ENCODE peak calls at places on chromosomes 16 and 17, in six cellular contexts. P is kidney, F is Caco-2, R is fibroblast of the aortic adventitia, Q is transverse colon, V is thoracic aorta. O is an unnamed sample.

GRCh38 chr17:32746698-32747097 is 130.2 kb downstream of the MYO1D start:
- DNase-seq in P (no peak), F (no peak), R (peak), Q (no peak), V (no peak), O (peak)

GRCh38 chr16:49745434-49745833 is 110.5 kb downstream of the ZNF423 start:
- DNase-seq in P (no peak), F (no peak), R (no peak), Q (no peak), V (no peak), O (no peak)

GRCh38 chr17:27760069-27760885 is 40.1 kb downstream of the NOS2 start:
- DNase-seq in P (peak), F (peak), R (peak), Q (peak), V (peak), O (peak)

GRCh38 chr16:35431829-35432663 is 1972.6 kb downstream of the TP53TG3F start:
- DNase-seq in P (no peak), F (peak), R (no peak), Q (no peak), V (no peak), O (no peak)

GRCh38 chr16:68732741-68733399 is 4.2 kb upstream of the CDH1 start:
- DNase-seq in P (no peak), F (no peak), R (no peak), Q (no peak), V (no peak), O (no peak)

GRCh38 chr17:82333279-82334171 is at the start of gene SECTM1:
- DNase-seq in P (peak), F (no peak), R (peak), Q (peak), V (no peak), O (peak)

GRCh38 chr17:15154618-15155017 is 110.5 kb downstream of the PMP22 start:
- DNase-seq in P (no peak), F (no peak), R (peak), Q (no peak), V (no peak), O (peak)

GRCh38 chr16:66928702-66929388 is 3.5 kb upstream of the RRAD start:
- DNase-seq in P (peak), F (peak), R (peak), Q (peak), V (no peak), O (peak)

GRCh38 chr17:49104511-49105074 is 28.0 kb upstream of the B4GALNT2 start:
- DNase-seq in P (no peak), F (no peak), R (no peak), Q (no peak), V (no peak), O (no peak)

GRCh38 chr16:62035115-62036092 is 834 bp downstream of the CDH8 start:
- DNase-seq in P (no peak), F (no peak), R (no peak), Q (no peak), V (no peak), O (no peak)

GRCh38 chr17:614637-615546 is 99.7 kb downstream of the VPS53 start:
- DNase-seq in P (no peak), F (no peak), R (no peak), Q (no peak), V (no peak), O (no peak)

GRCh38 chr16:67277294-67277998 is 1.9 kb upstream of the PLEKHG4 start:
- DNase-seq in P (peak), F (no peak), R (peak), Q (peak), V (peak), O (peak)

GRCh38 chr17:53626286-53626685 is 196.4 kb upstream of the KIF2B start:
- DNase-seq in P (no peak), F (no peak), R (peak), Q (no peak), V (no peak), O (peak)

GRCh38 chr16:53740476-53740875 is 36.5 kb downstream of the FTO start:
- DNase-seq in P (no peak), F (no peak), R (no peak), Q (no peak), V (no peak), O (no peak)

GRCh38 chr17:48238933-48239602 is 131.5 kb downstream of the SNX11 start:
- DNase-seq in P (no peak), F (no peak), R (no peak), Q (no peak), V (no peak), O (no peak)

GRCh38 chr16:30369091-30369937 is 980 bp downstream of the TBC1D10B start:
- DNase-seq in P (peak), F (no peak), R (no peak), Q (no peak), V (no peak), O (no peak)

GRCh38 chr17:1227917-1228751 is 42.1 kb upstream of the BHLHA9 start:
- DNase-seq in P (peak), F (no peak), R (no peak), Q (peak), V (no peak), O (no peak)

GRCh38 chr17:31877341-31877740 is 18.3 kb upstream of the COPRS start:
- DNase-seq in P (no peak), F (no peak), R (no peak), Q (no peak), V (no peak), O (no peak)

GRCh38 chr16:85052536-85052935 is 24.9 kb downstream of the KIAA0513 start:
- DNase-seq in P (no peak), F (no peak), R (no peak), Q (no peak), V (no peak), O (no peak)

GRCh38 chr17:50689251-50689650 is 18.5 kb downstream of the ANKRD40 start:
- DNase-seq in P (peak), F (peak), R (peak), Q (no peak), V (no peak), O (peak)

GRCh38 chr17:72511874-72512273 is 391.1 kb downstream of the SOX9 start:
- DNase-seq in P (no peak), F (no peak), R (no peak), Q (peak), V (no peak), O (no peak)

GRCh38 chr17:38877130-38877851 is 7.4 kb downstream of the LASP1 start:
- DNase-seq in P (no peak), F (no peak), R (no peak), Q (peak), V (no peak), O (no peak)

GRCh38 chr17:18959071-18959844 is 7.3 kb downstream of the SLC5A10 start:
- DNase-seq in P (peak), F (no peak), R (no peak), Q (no peak), V (no peak), O (no peak)

GRCh38 chr17:61701978-61702377 is 111.0 kb upstream of the NACA2 start:
- DNase-seq in P (no peak), F (no peak), R (no peak), Q (no peak), V (no peak), O (no peak)

GRCh38 chr17:74773871-74774286 is 2.3 kb downstream of the NAT9 start:
- DNase-seq in P (no peak), F (peak), R (peak), Q (no peak), V (no peak), O (peak)

GRCh38 chr17:49670641-49671040 is 7.3 kb downstream of the SPOP start:
- DNase-seq in P (no peak), F (no peak), R (no peak), Q (no peak), V (no peak), O (no peak)

GRCh38 chr16:979106-979505 is 2.5 kb upstream of the SOX8 start:
- DNase-seq in P (no peak), F (no peak), R (no peak), Q (no peak), V (no peak), O (no peak)

GRCh38 chr16:978403-978802 is 3.2 kb upstream of the SOX8 start:
- DNase-seq in P (no peak), F (no peak), R (no peak), Q (no peak), V (no peak), O (no peak)

GRCh38 chr16:980595-980854 is 1.0 kb upstream of the SOX8 start:
- DNase-seq in P (no peak), F (no peak), R (no peak), Q (no peak), V (no peak), O (no peak)

GRCh38 chr16:981695-982151 is at the start of gene SOX8:
- DNase-seq in P (no peak), F (no peak), R (no peak), Q (no peak), V (no peak), O (no peak)

DNA sequence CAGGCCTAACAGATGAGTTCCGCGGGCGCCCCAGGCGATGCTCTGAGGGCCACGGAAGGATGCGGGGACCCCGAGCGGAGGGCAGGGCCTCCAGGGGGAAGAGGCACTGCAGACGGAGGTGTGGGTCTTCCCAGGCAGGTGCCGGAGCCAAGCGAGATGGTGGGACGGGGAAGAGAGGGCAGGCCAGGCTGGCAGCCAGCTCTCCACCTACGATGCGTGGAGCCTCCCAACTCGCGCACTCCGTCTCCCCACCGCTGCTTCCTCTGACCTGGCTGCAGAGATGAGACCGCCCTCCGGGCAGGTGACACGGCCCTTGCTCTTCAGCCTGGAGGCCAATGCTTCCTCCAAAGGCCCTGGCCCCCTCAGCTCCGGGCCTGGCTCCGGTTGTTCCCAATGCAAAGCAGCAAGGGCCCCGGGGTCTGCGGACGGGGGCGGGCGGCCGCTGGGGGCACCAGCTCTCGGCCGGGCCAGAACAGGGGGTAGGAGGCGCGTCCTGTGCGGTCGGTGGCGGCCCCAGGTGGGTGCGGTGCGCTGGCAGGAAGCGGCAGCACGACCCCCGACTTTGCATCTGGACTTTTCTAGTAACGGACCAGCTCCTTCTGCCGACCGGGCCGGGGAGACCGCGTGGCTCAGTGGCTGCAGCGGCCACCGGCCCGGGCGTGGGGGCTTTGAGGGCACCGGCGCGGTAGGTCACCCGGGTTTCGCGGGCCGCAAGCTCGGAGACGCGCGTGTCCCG is 1.5 kb upstream of the SOX8 start:
- DNase-seq in P (no peak), F (no peak), R (no peak), Q (no peak), V (no peak), O (no peak)
- H3K4me3 ChIP-seq in P (no peak), F (peak), R (peak), Q (peak), V (peak), O (no peak)

GRCh38 chr16:51932317-51932716 is 614.6 kb downstream of the TOX3 start:
- DNase-seq in P (no peak), F (no peak), R (no peak), Q (no peak), V (no peak), O (no peak)
- TF ChIP-seq CTCF in P (no peak), F (no peak), R (no peak), Q (no peak), V (no peak), O (no peak)

GRCh38 chr17:6986676-6987075 is 9.2 kb upstream of the ALOX12 start:
- DNase-seq in P (no peak), F (no peak), R (peak), Q (no peak), V (no peak), O (peak)

GRCh38 chr17:6981426-6981825 is 14.4 kb upstream of the ALOX12 start:
- DNase-seq in P (no peak), F (no peak), R (no peak), Q (no peak), V (no peak), O (no peak)
- H3K4me3 ChIP-seq in P (no peak), F (no peak), R (no peak), Q (no peak), V (no peak), O (no peak)

GRCh38 chr16:89561195-89562026 is 929 bp downstream of the RPL13 start:
- DNase-seq in P (peak), F (no peak), R (no peak), Q (no peak), V (no peak), O (no peak)
- TF ChIP-seq CTCF in P (no peak), F (no peak), R (no peak), Q (no peak), V (no peak), O (no peak)

GRCh38 chr16:69796285-69797118 is 34.4 kb downstream of the WWP2 start:
- DNase-seq in P (no peak), F (peak), R (peak), Q (peak), V (no peak), O (peak)
- H3K4me3 ChIP-seq in P (peak), F (no peak), R (no peak), Q (no peak), V (peak), O (no peak)

DNA sequence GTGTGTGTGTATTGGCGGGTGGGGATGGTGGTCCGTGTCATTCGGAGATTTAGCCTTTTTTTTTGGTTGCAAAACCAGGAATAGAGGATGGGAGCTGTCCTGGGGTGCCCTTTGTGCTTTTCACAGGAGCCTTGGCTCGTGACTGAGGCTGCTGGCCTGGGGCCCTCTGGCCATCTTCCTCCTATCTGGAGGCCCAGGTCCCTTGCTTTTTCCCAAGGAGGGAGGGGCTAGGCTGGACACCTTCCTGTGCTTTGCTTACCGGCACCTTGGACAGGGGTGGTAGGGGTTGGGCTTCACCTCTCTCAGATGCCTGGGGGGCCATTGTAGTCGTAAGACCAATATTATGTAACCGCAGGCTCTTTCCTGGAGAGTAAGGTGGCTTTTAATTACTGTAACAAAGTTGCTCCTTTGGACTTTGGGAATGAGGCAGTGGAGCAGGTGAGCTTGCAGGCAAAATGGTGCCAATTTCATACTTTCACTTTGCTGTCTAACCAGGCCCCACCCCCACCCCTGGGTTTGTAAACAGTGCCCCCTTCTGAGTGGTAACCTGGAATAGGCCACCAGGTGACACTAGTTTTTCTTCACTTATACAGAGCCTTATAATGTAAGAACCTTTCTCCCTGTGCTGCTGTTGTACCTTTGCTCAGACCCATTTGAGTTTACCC is 1.2 kb downstream of the DYNLL2 start:
- DNase-seq in P (no peak), F (peak), R (peak), Q (peak), V (no peak), O (peak)
- TF ChIP-seq CTCF in P (peak), F (peak), R (peak), Q (peak), V (no peak), O (peak)

GRCh38 chr17:42413464-42414040 is 9.5 kb downstream of the CAVIN1 start:
- DNase-seq in P (no peak), F (no peak), R (peak), Q (no peak), V (no peak), O (no peak)

GRCh38 chr17:42409467-42410351 is 13.3 kb downstream of the CAVIN1 start:
- DNase-seq in P (no peak), F (no peak), R (peak), Q (peak), V (peak), O (peak)

GRCh38 chr17:42411905-42412679 is 11.0 kb downstream of the CAVIN1 start:
- DNase-seq in P (no peak), F (no peak), R (no peak), Q (no peak), V (no peak), O (no peak)

GRCh38 chr17:42408076-42408475 is 15.0 kb downstream of the CAVIN1 start:
- DNase-seq in P (no peak), F (no peak), R (peak), Q (no peak), V (no peak), O (peak)

DNA sequence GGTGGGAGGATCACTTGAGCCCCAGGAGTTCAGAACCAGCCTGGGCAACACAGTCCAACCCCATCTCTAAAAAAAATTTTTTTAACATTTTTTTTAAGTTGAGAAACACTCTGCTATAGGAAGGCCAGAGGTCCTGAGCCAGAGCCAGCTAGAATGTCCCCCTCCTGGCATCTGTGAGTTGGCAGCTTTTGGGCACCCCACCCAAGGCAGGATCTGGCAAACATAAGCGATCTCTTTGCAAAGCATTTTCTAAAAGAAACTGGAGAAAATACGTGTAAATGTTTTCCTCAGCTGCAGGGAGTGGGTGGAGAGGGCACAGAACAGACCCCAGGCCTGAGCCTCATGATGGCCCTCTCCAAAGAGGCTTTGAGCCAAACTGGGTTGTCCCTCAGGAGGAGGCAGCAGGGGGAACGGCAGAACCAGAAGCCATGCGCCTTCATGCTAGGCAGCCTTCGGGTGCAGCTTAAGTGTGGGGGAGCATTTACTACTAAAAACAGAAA is 11.7 kb downstream of the CAVIN1 start:
- DNase-seq in P (no peak), F (no peak), R (peak), Q (no peak), V (no peak), O (no peak)
- H3K4me3 ChIP-seq in P (no peak), F (no peak), R (no peak), Q (no peak), V (peak), O (no peak)

GRCh38 chr17:12342609-12343248 is 322.1 kb downstream of the MAP2K4 start:
- DNase-seq in P (peak), F (peak), R (peak), Q (peak), V (no peak), O (peak)
- TF ChIP-seq CTCF in P (no peak), F (peak), R (peak), Q (peak), V (peak), O (peak)

GRCh38 chr17:81097134-81097942 is 62.4 kb downstream of the BAIAP2 start:
- DNase-seq in P (peak), F (no peak), R (peak), Q (peak), V (peak), O (peak)
- H3K4me3 ChIP-seq in P (no peak), F (no peak), R (peak), Q (no peak), V (peak), O (peak)

GRCh38 chr17:46163929-46164594 is 29.2 kb downstream of the KANSL1 start:
- DNase-seq in P (no peak), F (no peak), R (no peak), Q (no peak), V (no peak), O (no peak)
- TF ChIP-seq CTCF in P (no peak), F (no peak), R (no peak), Q (no peak), V (no peak), O (no peak)